ENCODE peak calls at places on chromosomes 3 and 15, in seven cellular contexts. M is nucleus accumbens; K is activated T-helper 9 cell treated with anti-CD3 and anti-CD28 coated beads, Interleukin-2, amount 50 U/mL, for 16 hours; E is CD4-positive, CD25-positive, alpha-beta regulatory T cell; Z is GM23338; L is lower lobe of right lung; F is MCF 10A. S is an unnamed sample.

GRCh38 chr15:66798426-66799061 is 96.5 kb downstream of the SMAD6 start:
- DNase-seq in Z (no peak), M (no peak), K (no peak), L (no peak), F (no peak), E (no peak), S (no peak)

GRCh38 chr3:170469151-170470062 is 50.7 kb downstream of the CLDN11 start:
- DNase-seq in Z (no peak), F (no peak), E (no peak), M (no peak), L (no peak), K (no peak), S (no peak)

GRCh38 chr3:45499529-45499928 is 95.0 kb upstream of the LIMD1 start:
- DNase-seq in K (no peak), L (no peak), M (no peak), Z (peak; percentile 20), F (peak; percentile 53), E (peak; percentile 15), S (no peak)

GRCh38 chr15:96582473-96582872 is 252.0 kb downstream of the NR2F2 start:
- DNase-seq in M (no peak), E (no peak), Z (no peak), F (no peak), L (no peak), K (no peak), S (no peak)

GRCh38 chr3:48215876-48216275 is 7.4 kb upstream of the CAMP start:
- DNase-seq in Z (no peak), M (no peak), F (no peak), L (no peak), E (no peak), K (no peak), S (no peak)

GRCh38 chr3:9681723-9682081 is 21.9 kb upstream of the CPNE9 start:
- DNase-seq in E (no peak), L (no peak), Z (no peak), F (no peak), K (no peak), M (no peak), S (no peak)

GRCh38 chr15:84828433-84828908 is 11.3 kb downstream of the ALPK3 start:
- DNase-seq in E (no peak), K (no peak), F (no peak), L (peak; percentile 66), Z (no peak), M (no peak), S (no peak)

GRCh38 chr3:167895178-167895577 is 159.7 kb downstream of the SERPINI1 start:
- DNase-seq in L (no peak), K (no peak), E (no peak), M (no peak), F (no peak), Z (no peak), S (no peak)

GRCh38 chr3:8500966-8501365 is 657 bp upstream of the LMCD1 start:
- DNase-seq in E (no peak), K (no peak), F (no peak), Z (no peak), M (no peak), L (no peak), S (no peak)

GRCh38 chr3:138874555-138874898 is 39.8 kb upstream of the PIK3CB start:
- DNase-seq in K (no peak), E (no peak), Z (no peak), M (no peak), F (no peak), L (no peak), S (no peak)

GRCh38 chr3:183114374-183114773 is 15.1 kb upstream of the MCCC1 start:
- DNase-seq in K (no peak), F (no peak), M (no peak), L (no peak), Z (no peak), E (no peak), S (no peak)

GRCh38 chr3:161372321-161373260 is 1.3 kb upstream of the SPTSSB start:
- DNase-seq in M (peak; percentile 12), L (peak; percentile 37), Z (peak; percentile 69), E (peak; percentile 28), K (no peak), F (no peak), S (peak; percentile 15)

GRCh38 chr3:13119471-13120220 is 46.4 kb upstream of the IQSEC1 start:
- DNase-seq in F (no peak), L (peak; percentile 28), E (no peak), M (no peak), K (no peak), Z (no peak), S (no peak)